ENCODE peak calls at places on chromosome 14, in four cellular contexts. One of them, this sample, is unnamed.
A peak's percentile ranks its signal among the peaks of the same experiment; 100 is the strongest.

GRCh38 chr14:102927878-102928411 is 5.5 kb downstream of the AMN start:
- DNase-seq in SHP77: no peak
- DNase-seq in stimulated activated effector memory CD8-positive, alpha-beta T cell treated with anti-CD3 and anti-CD28 coated beads, Interleukin-12 subunit alpha, Interleukin-12 subunit beta, amount 100 ng/mL, for 72 hours: no peak
- DNase-seq in dermis blood vessel endothelial cell: no peak
- DNase-seq in this sample: no peak

GRCh38 chr14:100604709-100605108 is 17.5 kb upstream of the BEGAIN start:
- DNase-seq in SHP77: peak; percentile 27
- DNase-seq in stimulated activated effector memory CD8-positive, alpha-beta T cell treated with anti-CD3 and anti-CD28 coated beads, Interleukin-12 subunit alpha, Interleukin-12 subunit beta, amount 100 ng/mL, for 72 hours: no peak
- DNase-seq in dermis blood vessel endothelial cell: no peak
- DNase-seq in this sample: no peak

GRCh38 chr14:50318031-50318626 is 6.0 kb downstream of the DMAC2L start:
- DNase-seq in SHP77: peak; percentile 24
- DNase-seq in stimulated activated effector memory CD8-positive, alpha-beta T cell treated with anti-CD3 and anti-CD28 coated beads, Interleukin-12 subunit alpha, Interleukin-12 subunit beta, amount 100 ng/mL, for 72 hours: no peak
- DNase-seq in dermis blood vessel endothelial cell: peak; percentile 73
- DNase-seq in this sample: peak; percentile 20

GRCh38 chr14:101197595-101198397 is 294.3 kb upstream of the RTL1 start:
- DNase-seq in SHP77: no peak
- DNase-seq in stimulated activated effector memory CD8-positive, alpha-beta T cell treated with anti-CD3 and anti-CD28 coated beads, Interleukin-12 subunit alpha, Interleukin-12 subunit beta, amount 100 ng/mL, for 72 hours: no peak
- DNase-seq in dermis blood vessel endothelial cell: no peak
- DNase-seq in this sample: no peak

GRCh38 chr14:72679106-72679505 is 214.8 kb downstream of the DPF3 start:
- DNase-seq in SHP77: peak; percentile 15
- DNase-seq in stimulated activated effector memory CD8-positive, alpha-beta T cell treated with anti-CD3 and anti-CD28 coated beads, Interleukin-12 subunit alpha, Interleukin-12 subunit beta, amount 100 ng/mL, for 72 hours: no peak
- DNase-seq in dermis blood vessel endothelial cell: peak; percentile 92
- DNase-seq in this sample: peak; percentile 93

GRCh38 chr14:105733081-105734065 is 207.0 kb downstream of the TMEM121 start:
- DNase-seq in SHP77: no peak
- DNase-seq in stimulated activated effector memory CD8-positive, alpha-beta T cell treated with anti-CD3 and anti-CD28 coated beads, Interleukin-12 subunit alpha, Interleukin-12 subunit beta, amount 100 ng/mL, for 72 hours: no peak
- DNase-seq in dermis blood vessel endothelial cell: no peak
- DNase-seq in this sample: no peak

GRCh38 chr14:20512139-20512905 is 7.0 kb downstream of the RNASE10 start:
- DNase-seq in SHP77: no peak
- DNase-seq in stimulated activated effector memory CD8-positive, alpha-beta T cell treated with anti-CD3 and anti-CD28 coated beads, Interleukin-12 subunit alpha, Interleukin-12 subunit beta, amount 100 ng/mL, for 72 hours: no peak
- DNase-seq in dermis blood vessel endothelial cell: peak; percentile 46
- DNase-seq in this sample: no peak

GRCh38 chr14:92439551-92440344 is 73.8 kb upstream of the RIN3 start:
- DNase-seq in SHP77: no peak
- DNase-seq in stimulated activated effector memory CD8-positive, alpha-beta T cell treated with anti-CD3 and anti-CD28 coated beads, Interleukin-12 subunit alpha, Interleukin-12 subunit beta, amount 100 ng/mL, for 72 hours: no peak
- DNase-seq in dermis blood vessel endothelial cell: peak; percentile 16
- DNase-seq in this sample: no peak

This sample was measured in NCI-H524 treated with DMSO at 0.1 percent for 48 hours.